ENCODE peak calls at places on chromosomes 11 and 22, in five cellular contexts. H is ELF-1; L is activated naive CD8-positive, alpha-beta T cell treated with anti-CD3 and anti-CD28 coated beads, Interleukin-2, amount 10 ng/mL, durations not matched to agents 7 days and 5 days; Y is iPS-NIHi11; W is activated CD8-positive, alpha-beta memory T cell treated with anti-CD3 and anti-CD28 coated beads, Interleukin-2, amount 10 ng/mL, durations not matched to agents 7 days and 5 days. X is an unnamed sample.

GRCh38 chr11:43547900-43548381 is 132.6 kb upstream of the HSD17B12 start:
- DNase-seq in Y (peak), L (no peak), W (no peak), H (no peak), X (peak)

GRCh38 chr11:2794419-2794795 is 91.2 kb downstream of the CDKN1C start:
- DNase-seq in W (no peak), L (peak), Y (no peak), H (no peak), X (peak)

GRCh38 chr22:46735747-46736608 is 2.1 kb downstream of the CERK start:
- DNase-seq in H (peak), W (no peak), L (no peak), Y (peak), X (peak)

GRCh38 chr11:69301491-69302401 is 7.8 kb downstream of the MYEOV start:
- DNase-seq in H (no peak), W (no peak), Y (peak), L (no peak), X (no peak)

GRCh38 chr11:35305670-35306382 is 113.5 kb downstream of the SLC1A2 start:
- DNase-seq in H (peak), Y (peak), W (peak), L (peak), X (peak)

GRCh38 chr22:17307566-17307965 is 61.7 kb upstream of the CECR2 start:
- DNase-seq in H (peak), Y (no peak), L (no peak), W (no peak), X (peak)

GRCh38 chr22:38777087-38777671 is 16.8 kb downstream of the DNAL4 start:
- DNase-seq in W (no peak), H (no peak), L (no peak), Y (no peak), X (no peak)

GRCh38 chr22:44497904-44498242 is at the start of gene RTL6:
- DNase-seq in W (no peak), L (no peak), H (no peak), Y (no peak), X (no peak)

GRCh38 chr11:104163100-104164027 is 583 bp downstream of the PDGFD start:
- DNase-seq in Y (peak), L (no peak), H (peak), W (no peak), X (peak)

GRCh38 chr11:6402561-6402981 is 12.3 kb downstream of the SMPD1 start:
- DNase-seq in H (no peak), W (peak), Y (no peak), L (peak), X (no peak)

GRCh38 chr22:48749555-48750227 is 1078.0 kb downstream of the BRD1 start:
- DNase-seq in W (peak), H (no peak), Y (no peak), L (no peak), X (peak)

GRCh38 chr11:83655996-83656395 is 369.8 kb upstream of the CCDC90B start:
- DNase-seq in W (no peak), Y (no peak), L (no peak), H (no peak), X (no peak)

GRCh38 chr22:49705631-49706352 is 121.9 kb downstream of the BRD1 start:
- DNase-seq in Y (no peak), W (peak), H (no peak), L (no peak), X (peak)

GRCh38 chr11:31606893-31607292 is 97.3 kb downstream of the ELP4 start:
- DNase-seq in H (no peak), W (no peak), Y (no peak), L (no peak), X (no peak)

GRCh38 chr11:84316866-84317560 is 1030.8 kb upstream of the CCDC90B start:
- DNase-seq in Y (no peak), L (no peak), W (no peak), H (no peak), X (peak)

GRCh38 chr11:109784536-109784935 is 308.7 kb upstream of the ZC3H12C start:
- DNase-seq in L (no peak), W (no peak), Y (no peak), H (no peak), X (no peak)

GRCh38 chr11:64352099-64353005 is 6.6 kb upstream of the RPS6KA4 start:
- DNase-seq in W (no peak), H (no peak), Y (no peak), L (no peak), X (no peak)

GRCh38 chr22:29581799-29582198 is 886 bp upstream of the NIPSNAP1 start:
- DNase-seq in H (peak), L (no peak), W (no peak), Y (no peak), X (no peak)

GRCh38 chr22:21816787-21817496 is 50.5 kb downstream of the MAPK1 start:
- DNase-seq in Y (no peak), H (no peak), W (peak), L (no peak), X (no peak)

X was measured in endodermal cell.